ENCODE peak calls at places on chromosomes 5 and 9, in eight cellular contexts. R is iPS-NIHi11, X is RPMI7951, I is HT1080, Z is T follicular helper cell, W is posterior cingulate gyrus, C is endodermal cell, K is anterior cingulate cortex. O is an unnamed sample.

GRCh38 chr9:123649909-123650308 is 280.0 kb downstream of the DENND1A start:
- DNase-seq in R (no peak), X (peak), I (no peak), Z (no peak), W (no peak), C (no peak), K (no peak), O (no peak)

GRCh38 chr5:143229426-143229895 is 174.0 kb downstream of the NR3C1 start:
- DNase-seq in R (no peak), X (no peak), I (no peak), Z (no peak), W (no peak), C (peak), K (no peak), O (no peak)

GRCh38 chr9:69097053-69097452 is 61.5 kb downstream of the FXN start:
- DNase-seq in R (no peak), X (peak), I (peak), Z (no peak), W (no peak), C (no peak), K (no peak), O (peak)

GRCh38 chr9:124293712-124294504 is 36.2 kb downstream of the NEK6 start:
- DNase-seq in R (no peak), X (no peak), I (no peak), Z (no peak), W (no peak), C (no peak), K (no peak), O (no peak)

GRCh38 chr9:20339611-20340010 is 282.7 kb downstream of the MLLT3 start:
- DNase-seq in R (no peak), X (no peak), I (no peak), Z (no peak), W (no peak), C (no peak), K (no peak), O (no peak)

GRCh38 chr5:150358261-150359095 is 981 bp downstream of the TCOF1 start:
- DNase-seq in R (no peak), X (peak), I (no peak), Z (no peak), W (no peak), C (no peak), K (no peak), O (no peak)

GRCh38 chr5:79699766-79700400 is 10.2 kb downstream of the CMYA5 start:
- DNase-seq in R (no peak), X (peak), I (peak), Z (no peak), W (no peak), C (no peak), K (no peak), O (peak)

GRCh38 chr5:89343666-89344065 is 460.7 kb upstream of the MEF2C start:
- DNase-seq in R (no peak), X (no peak), I (no peak), Z (no peak), W (no peak), C (no peak), K (no peak), O (no peak)

GRCh38 chr5:107805819-107806218 is 135.1 kb upstream of the EFNA5 start:
- DNase-seq in R (peak), X (no peak), I (no peak), Z (no peak), W (no peak), C (no peak), K (no peak), O (no peak)

O was measured in LoVo.